ENCODE peak calls at places on chromosomes 5 and 9, in nine cellular contexts. F is right atrium auricular region, G is adrenal gland, Z is MM.1S, P is pancreas, S is body of pancreas, K is SK-N-SH, Y is mucosa of descending colon, H is psoas muscle. Q is an unnamed sample.

GRCh38 chr5:60993425-60993824 is 48.4 kb downstream of the NDUFAF2 start:
- DNase-seq in F (no peak), G (no peak), Z (no peak), P (no peak), S (no peak), K (no peak), Y (no peak), H (no peak), Q (no peak)

GRCh38 chr9:110526426-110526825 is 53.1 kb downstream of the SVEP1 start:
- DNase-seq in F (no peak), G (no peak), Z (no peak), P (no peak), S (no peak), K (no peak), Y (no peak), H (no peak), Q (no peak)

GRCh38 chr9:107708786-107709185 is 219.2 kb upstream of the KLF4 start:
- DNase-seq in F (no peak), G (no peak), Z (no peak), P (no peak), S (no peak), K (no peak), Y (no peak), H (no peak), Q (no peak)

GRCh38 chr9:113574381-113575262 is 111.1 kb downstream of the RGS3 start:
- DNase-seq in F (no peak), G (peak; percentile 45), Z (no peak), P (no peak), S (peak; percentile 5), K (no peak), Y (no peak), H (no peak), Q (peak; percentile 24)

GRCh38 chr9:90915693-90916092 is 114.1 kb downstream of the SYK start:
- DNase-seq in F (no peak), G (no peak), Z (peak; percentile 46), P (no peak), S (peak; percentile 50), K (peak; percentile 43), Y (no peak), H (no peak), Q (no peak)

GRCh38 chr5:143569213-143569663 is 165.8 kb upstream of the NR3C1 start:
- DNase-seq in F (no peak), G (no peak), Z (no peak), P (no peak), S (no peak), K (no peak), Y (no peak), H (no peak), Q (peak; percentile 52)

GRCh38 chr9:123426406-123426805 is 70.4 kb downstream of the CRB2 start:
- DNase-seq in F (no peak), G (peak; percentile 9), Z (peak; percentile 62), P (no peak), S (no peak), K (no peak), Y (no peak), H (no peak), Q (no peak)

GRCh38 chr9:133506653-133507038 is 18.1 kb downstream of the MYMK start:
- DNase-seq in F (peak; percentile 92), G (peak; percentile 82), Z (no peak), P (no peak), S (peak; percentile 58), K (peak; percentile 50), Y (peak; percentile 68), H (peak; percentile 80), Q (no peak)

GRCh38 chr5:160506006-160507004 is 84.7 kb downstream of the PTTG1 start:
- DNase-seq in F (peak; percentile 73), G (peak; percentile 84), Z (peak; percentile 54), P (no peak), S (peak; percentile 16), K (peak; percentile 23), Y (peak; percentile 62), H (peak; percentile 23), Q (no peak)

GRCh38 chr9:19999491-20000057 is 210.7 kb upstream of the SLC24A2 start:
- DNase-seq in F (no peak), G (no peak), Z (no peak), P (no peak), S (no peak), K (no peak), Y (no peak), H (no peak), Q (no peak)

GRCh38 chr5:132005591-132005990 is 5.9 kb downstream of the ACSL6 start:
- DNase-seq in F (no peak), G (no peak), Z (no peak), P (no peak), S (no peak), K (no peak), Y (peak; percentile 22), H (peak; percentile 1), Q (no peak)

GRCh38 chr5:132003170-132003744 is 8.2 kb downstream of the ACSL6 start:
- DNase-seq in F (no peak), G (peak; percentile 86), Z (no peak), P (no peak), S (peak; percentile 47), K (peak; percentile 33), Y (peak; percentile 27), H (no peak), Q (no peak)

GRCh38 chr5:132002701-132003100 is 8.8 kb downstream of the ACSL6 start:
- DNase-seq in F (no peak), G (no peak), Z (no peak), P (no peak), S (no peak), K (no peak), Y (peak; percentile 19), H (no peak), Q (no peak)

GRCh38 chr5:132001647-132002561 is 9.6 kb downstream of the ACSL6 start:
- DNase-seq in F (no peak), G (peak; percentile 84), Z (no peak), P (no peak), S (peak; percentile 30), K (no peak), Y (peak; percentile 17), H (peak; percentile 51), Q (peak; percentile 55)

GRCh38 chr5:132003982-132004381 is 7.5 kb downstream of the ACSL6 start:
- DNase-seq in F (no peak), G (peak; percentile 58), Z (no peak), P (no peak), S (no peak), K (no peak), Y (peak; percentile 7), H (no peak), Q (no peak)
- TF ChIP-seq CTCF in F (no peak), G (no peak), Z (no peak), P (no peak), S (no peak), K (no peak), Y (no peak), H (no peak), Q (no peak)

GRCh38 chr5:154761062-154761740 is 6.0 kb downstream of the LARP1 start:
- DNase-seq in F (no peak), G (no peak), Z (peak; percentile 50), P (no peak), S (no peak), K (no peak), Y (no peak), H (no peak), Q (no peak)
- H3K4me1 ChIP-seq in F (peaks cover 2% of the 10 kb centered on the region), G (peaks cover 42% of the 10 kb centered on the region), Z (peaks cover 38% of the 10 kb centered on the region), P (peaks cover 28% of the 10 kb centered on the region), S (peaks cover 84% of the 10 kb centered on the region), K (peaks cover 29% of the 10 kb centered on the region), Y (peaks cover 32% of the 10 kb centered on the region), H (peaks cover 58% of the 10 kb centered on the region), Q (peaks cover 15% of the 10 kb centered on the region)

DNA sequence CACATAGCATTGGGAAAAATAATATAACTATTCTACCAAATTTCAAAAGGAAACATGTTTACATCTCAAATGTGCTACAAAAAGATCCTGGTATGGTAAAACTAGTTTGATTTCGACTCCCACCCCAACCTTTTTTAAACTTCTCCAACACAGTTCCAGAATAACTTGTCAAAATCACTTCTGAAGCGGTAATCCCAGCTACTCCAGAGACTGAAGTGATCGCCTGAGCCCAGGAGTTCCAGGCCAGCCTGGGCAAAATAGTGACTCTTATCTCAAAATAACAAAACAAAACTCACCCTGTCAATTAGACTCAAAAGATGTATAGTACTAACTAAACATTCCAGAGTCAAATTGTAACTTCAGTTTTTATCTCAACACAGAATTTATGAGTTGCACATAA is 71.3 kb upstream of the RNF38 start:
- DNase-seq in F (no peak), G (peak; percentile 24), Z (no peak), P (no peak), S (no peak), K (no peak), Y (no peak), H (no peak), Q (no peak)
- H3K4me3 ChIP-seq in F (no peak overlapping the region), G (peak overlapping the region; percentile 46), Z (no peak overlapping the region), P (no peak overlapping the region), S (no peak overlapping the region), K (no peak overlapping the region), Y (no peak overlapping the region), H (peak overlapping the region; percentile 49), Q (no peak overlapping the region)

DNA sequence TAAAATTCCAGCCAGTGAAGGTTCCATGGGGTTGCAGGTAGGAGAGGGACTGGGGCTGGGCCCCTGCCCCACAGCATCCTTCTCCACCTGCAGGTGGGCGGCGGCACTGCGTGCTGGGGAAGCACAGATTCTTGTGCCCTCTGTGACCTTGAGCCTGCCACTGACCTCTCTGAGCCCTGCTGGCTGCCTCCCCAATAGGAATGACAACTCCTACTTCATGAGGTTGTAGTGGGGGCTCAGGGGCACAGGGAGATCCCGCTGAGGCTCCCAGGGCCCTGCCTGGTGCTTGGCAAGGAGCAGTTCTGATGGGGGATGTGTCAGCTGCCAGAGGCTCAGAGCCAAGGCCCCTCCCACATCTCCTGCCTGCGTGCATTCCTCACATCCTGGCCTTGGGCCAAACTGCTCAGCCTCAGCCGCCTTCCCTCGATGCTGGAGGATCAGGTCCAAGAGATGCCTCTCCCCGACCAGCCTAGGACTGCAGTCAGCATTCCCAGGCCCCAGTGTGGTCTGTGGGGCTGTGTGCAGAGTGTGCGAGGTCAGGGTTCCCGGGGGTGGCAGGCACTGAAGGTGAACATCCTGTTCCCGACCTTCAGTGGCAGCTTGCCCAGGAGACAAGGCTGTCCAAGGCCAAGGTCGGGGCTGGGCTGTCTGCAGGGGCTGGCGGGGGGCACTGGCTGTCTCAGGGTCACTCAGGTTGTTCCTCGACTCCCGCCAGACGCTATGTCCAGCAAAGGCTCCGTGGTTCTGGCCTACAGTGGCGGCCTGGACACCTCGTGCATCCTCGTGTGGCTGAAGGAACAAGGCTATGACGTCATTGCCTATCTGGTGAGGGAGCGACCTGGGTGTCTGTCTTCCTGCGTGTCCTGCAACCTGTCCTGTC is 7.0 kb downstream of the ASS1 start:
- DNase-seq in F (peak; percentile 88), G (peak; percentile 97), Z (no peak), P (peak; percentile 78), S (peak; percentile 88), K (peak; percentile 81), Y (peak; percentile 88), H (peak; percentile 83), Q (peak; percentile 76)
- TF ChIP-seq CTCF in F (peak; percentile 57), G (peak; percentile 61), Z (peak; percentile 52), P (no peak), S (no peak), K (peak; percentile 63), Y (peak; percentile 54), H (no peak), Q (peak; percentile 74)

GRCh38 chr5:16885635-16886365 is 50.3 kb downstream of the MYO10 start:
- DNase-seq in F (no peak), G (no peak), Z (no peak), P (no peak), S (no peak), K (no peak), Y (no peak), H (no peak), Q (no peak)
- H3K4me1 ChIP-seq in F (no peaks in the 10 kb centered on the region), G (no peaks in the 10 kb centered on the region), Z (no peaks in the 10 kb centered on the region), P (peaks cover 39% of the 10 kb centered on the region), S (peaks cover 95% of the 10 kb centered on the region), K (peaks cover 72% of the 10 kb centered on the region), Y (peaks cover 50% of the 10 kb centered on the region), H (peaks cover 27% of the 10 kb centered on the region), Q (peaks cover 86% of the 10 kb centered on the region)